ENCODE peak calls at places on chromosomes 11 and 22, in seven cellular contexts. One of them, this sample, is unnamed.

GRCh38 chr11:82754410-82754809 is 20.7 kb upstream of the FAM181B start:
- DNase-seq in A673: no peak
- DNase-seq in mammary epithelial cell: no peak
- DNase-seq in cardiac muscle cell: no peak
- DNase-seq in gastrocnemius medialis: no peak
- DNase-seq in heart right ventricle: no peak
- DNase-seq in brain microvascular endothelial cell: no peak
- DNase-seq in this sample: no peak

GRCh38 chr22:48098243-48098935 is 1335.9 kb downstream of the TBC1D22A start:
- DNase-seq in A673: no peak
- DNase-seq in cardiac muscle cell: no peak
- DNase-seq in heart right ventricle: no peak
- DNase-seq in gastrocnemius medialis: no peak
- DNase-seq in mammary epithelial cell: no peak
- DNase-seq in brain microvascular endothelial cell: no peak
- DNase-seq in this sample: no peak

GRCh38 chr11:113447621-113448310 is 27.4 kb downstream of the DRD2 start:
- DNase-seq in gastrocnemius medialis: no peak
- DNase-seq in mammary epithelial cell: peak
- DNase-seq in cardiac muscle cell: peak
- DNase-seq in A673: peak
- DNase-seq in brain microvascular endothelial cell: peak
- DNase-seq in heart right ventricle: no peak
- DNase-seq in this sample: no peak

GRCh38 chr11:88484873-88485621 is 147.5 kb upstream of the CTSC start:
- DNase-seq in mammary epithelial cell: peak
- DNase-seq in cardiac muscle cell: peak
- DNase-seq in gastrocnemius medialis: no peak
- DNase-seq in brain microvascular endothelial cell: peak
- DNase-seq in heart right ventricle: no peak
- DNase-seq in A673: peak
- DNase-seq in this sample: no peak

GRCh38 chr11:71432761-71433647 is 15.2 kb downstream of the DHCR7 start:
- DNase-seq in heart right ventricle: no peak
- DNase-seq in mammary epithelial cell: no peak
- DNase-seq in A673: no peak
- DNase-seq in cardiac muscle cell: peak
- DNase-seq in brain microvascular endothelial cell: no peak
- DNase-seq in gastrocnemius medialis: no peak
- DNase-seq in this sample: peak

GRCh38 chr11:71102251-71102995 is 150.0 kb downstream of the SHANK2 start:
- DNase-seq in cardiac muscle cell: no peak
- DNase-seq in A673: no peak
- DNase-seq in heart right ventricle: no peak
- DNase-seq in mammary epithelial cell: no peak
- DNase-seq in gastrocnemius medialis: no peak
- DNase-seq in brain microvascular endothelial cell: no peak
- DNase-seq in this sample: no peak

GRCh38 chr11:86990520-86990919 is 35.3 kb upstream of the FZD4 start:
- DNase-seq in A673: peak
- DNase-seq in heart right ventricle: no peak
- DNase-seq in cardiac muscle cell: peak
- DNase-seq in mammary epithelial cell: peak
- DNase-seq in brain microvascular endothelial cell: peak
- DNase-seq in gastrocnemius medialis: no peak
- DNase-seq in this sample: no peak

GRCh38 chr11:61138940-61139339 is 22.3 kb downstream of the VPS37C start:
- DNase-seq in mammary epithelial cell: peak
- DNase-seq in brain microvascular endothelial cell: peak
- DNase-seq in A673: peak
- DNase-seq in heart right ventricle: no peak
- DNase-seq in gastrocnemius medialis: no peak
- DNase-seq in cardiac muscle cell: peak
- DNase-seq in this sample: no peak

GRCh38 chr11:119295178-119295577 is 21.8 kb downstream of the MCAM start:
- DNase-seq in mammary epithelial cell: peak
- DNase-seq in A673: no peak
- DNase-seq in heart right ventricle: no peak
- DNase-seq in brain microvascular endothelial cell: no peak
- DNase-seq in cardiac muscle cell: peak
- DNase-seq in gastrocnemius medialis: no peak
- DNase-seq in this sample: no peak

GRCh38 chr22:41668971-41669911 is 19.4 kb downstream of the SNU13 start:
- DNase-seq in brain microvascular endothelial cell: peak
- DNase-seq in A673: no peak
- DNase-seq in heart right ventricle: no peak
- DNase-seq in mammary epithelial cell: no peak
- DNase-seq in cardiac muscle cell: peak
- DNase-seq in gastrocnemius medialis: no peak
- DNase-seq in this sample: no peak

GRCh38 chr22:17931400-17931825 is 92.9 kb downstream of the MICAL3 start:
- DNase-seq in mammary epithelial cell: no peak
- DNase-seq in brain microvascular endothelial cell: no peak
- DNase-seq in heart right ventricle: peak
- DNase-seq in A673: no peak
- DNase-seq in cardiac muscle cell: no peak
- DNase-seq in gastrocnemius medialis: peak
- DNase-seq in this sample: peak

GRCh38 chr11:62546937-62547625 is 475 bp upstream of the AHNAK start:
- DNase-seq in gastrocnemius medialis: no peak
- DNase-seq in A673: peak
- DNase-seq in cardiac muscle cell: peak
- DNase-seq in brain microvascular endothelial cell: no peak
- DNase-seq in heart right ventricle: peak
- DNase-seq in mammary epithelial cell: peak
- DNase-seq in this sample: no peak

GRCh38 chr11:111977141-111978027 is 40.2 kb downstream of the DIXDC1 start:
- DNase-seq in gastrocnemius medialis: peak
- DNase-seq in heart right ventricle: peak
- DNase-seq in cardiac muscle cell: peak
- DNase-seq in brain microvascular endothelial cell: peak
- DNase-seq in A673: peak
- DNase-seq in mammary epithelial cell: peak
- DNase-seq in this sample: peak

GRCh38 chr22:49662681-49663080 is 165.0 kb downstream of the BRD1 start:
- DNase-seq in mammary epithelial cell: no peak
- DNase-seq in heart right ventricle: no peak
- DNase-seq in A673: no peak
- DNase-seq in brain microvascular endothelial cell: no peak
- DNase-seq in cardiac muscle cell: no peak
- DNase-seq in gastrocnemius medialis: no peak
- DNase-seq in this sample: no peak

GRCh38 chr11:78646564-78647185 is 72.0 kb upstream of the NARS2 start:
- DNase-seq in heart right ventricle: no peak
- DNase-seq in brain microvascular endothelial cell: peak
- DNase-seq in cardiac muscle cell: peak
- DNase-seq in A673: peak
- DNase-seq in gastrocnemius medialis: no peak
- DNase-seq in mammary epithelial cell: peak
- DNase-seq in this sample: peak

GRCh38 chr11:33987545-33987944 is 64.0 kb upstream of the CAPRIN1 start:
- DNase-seq in brain microvascular endothelial cell: no peak
- DNase-seq in gastrocnemius medialis: no peak
- DNase-seq in cardiac muscle cell: no peak
- DNase-seq in mammary epithelial cell: no peak
- DNase-seq in heart right ventricle: no peak
- DNase-seq in A673: no peak
- DNase-seq in this sample: no peak

GRCh38 chr22:40401532-40401931 is 31.1 kb downstream of the SGSM3 start:
- DNase-seq in mammary epithelial cell: no peak
- DNase-seq in heart right ventricle: no peak
- DNase-seq in gastrocnemius medialis: no peak
- DNase-seq in A673: no peak
- DNase-seq in brain microvascular endothelial cell: no peak
- DNase-seq in cardiac muscle cell: no peak
- DNase-seq in this sample: no peak

GRCh38 chr22:30602049-30602448 is 4.9 kb upstream of the TCN2 start:
- DNase-seq in mammary epithelial cell: peak
- DNase-seq in heart right ventricle: no peak
- DNase-seq in A673: peak
- DNase-seq in gastrocnemius medialis: no peak
- DNase-seq in cardiac muscle cell: peak
- DNase-seq in brain microvascular endothelial cell: peak
- DNase-seq in this sample: no peak

GRCh38 chr11:78371221-78371899 is 46.3 kb downstream of the GAB2 start:
- DNase-seq in brain microvascular endothelial cell: no peak
- DNase-seq in A673: no peak
- DNase-seq in gastrocnemius medialis: no peak
- DNase-seq in heart right ventricle: no peak
- DNase-seq in cardiac muscle cell: no peak
- DNase-seq in mammary epithelial cell: no peak
- DNase-seq in this sample: no peak

GRCh38 chr11:34749666-34750659 is 129.1 kb downstream of the EHF start:
- DNase-seq in cardiac muscle cell: peak
- DNase-seq in mammary epithelial cell: peak
- DNase-seq in A673: peak
- DNase-seq in brain microvascular endothelial cell: peak
- DNase-seq in gastrocnemius medialis: peak
- DNase-seq in heart right ventricle: peak
- DNase-seq in this sample: no peak

GRCh38 chr11:114131366-114131963 is 72.0 kb downstream of the ZBTB16 start:
- DNase-seq in cardiac muscle cell: no peak
- DNase-seq in gastrocnemius medialis: no peak
- DNase-seq in heart right ventricle: no peak
- DNase-seq in mammary epithelial cell: no peak
- DNase-seq in A673: no peak
- DNase-seq in brain microvascular endothelial cell: no peak
- DNase-seq in this sample: no peak

GRCh38 chr11:41498726-41499125 is 39.3 kb upstream of the LRRC4C start:
- DNase-seq in mammary epithelial cell: no peak
- DNase-seq in heart right ventricle: no peak
- DNase-seq in A673: peak
- DNase-seq in brain microvascular endothelial cell: no peak
- DNase-seq in cardiac muscle cell: peak
- DNase-seq in gastrocnemius medialis: no peak
- DNase-seq in this sample: no peak

GRCh38 chr22:22712092-22712658 is 67.8 kb downstream of the GGTLC2 start:
- DNase-seq in cardiac muscle cell: no peak
- DNase-seq in mammary epithelial cell: no peak
- DNase-seq in A673: no peak
- DNase-seq in gastrocnemius medialis: no peak
- DNase-seq in heart right ventricle: no peak
- DNase-seq in brain microvascular endothelial cell: no peak
- DNase-seq in this sample: no peak

GRCh38 chr22:16609548-16610261 is 17.1 kb upstream of the CCT8L2 start:
- DNase-seq in cardiac muscle cell: no peak
- DNase-seq in A673: no peak
- DNase-seq in brain microvascular endothelial cell: no peak
- DNase-seq in heart right ventricle: no peak
- DNase-seq in mammary epithelial cell: no peak
- DNase-seq in gastrocnemius medialis: no peak
- DNase-seq in this sample: no peak
- H3K4me3 ChIP-seq in cardiac muscle cell: no peak
- H3K4me3 ChIP-seq in A673: no peak
- H3K4me3 ChIP-seq in brain microvascular endothelial cell: no peak
- H3K4me3 ChIP-seq in heart right ventricle: peak
- H3K4me3 ChIP-seq in mammary epithelial cell: peak
- H3K4me3 ChIP-seq in gastrocnemius medialis: peak
- H3K4me3 ChIP-seq in this sample: peak

DNA sequence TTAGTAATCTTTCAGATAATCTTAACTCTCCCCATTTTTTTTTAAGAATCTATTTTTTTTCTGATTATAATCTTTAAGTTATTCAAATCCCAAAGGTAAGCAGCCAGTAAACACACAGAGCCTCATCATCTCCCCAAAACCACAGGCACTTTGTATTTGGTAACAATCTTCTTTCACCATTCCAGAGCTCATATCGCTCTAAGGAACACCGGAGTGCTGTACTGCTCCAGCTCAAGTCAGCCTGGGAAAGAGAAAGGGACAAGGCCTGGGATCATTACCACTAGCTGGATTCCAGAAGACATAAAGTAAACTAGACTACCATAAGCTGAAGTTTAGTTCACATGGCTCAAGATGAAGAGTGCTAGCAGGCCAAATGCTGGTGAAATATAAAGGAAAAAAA is 73.0 kb upstream of the APOA1 start:
- DNase-seq in mammary epithelial cell: no peak
- DNase-seq in gastrocnemius medialis: no peak
- DNase-seq in cardiac muscle cell: peak
- DNase-seq in A673: no peak
- DNase-seq in heart right ventricle: no peak
- DNase-seq in brain microvascular endothelial cell: no peak
- DNase-seq in this sample: no peak
- TF ChIP-seq CTCF in mammary epithelial cell: no peak
- TF ChIP-seq CTCF in gastrocnemius medialis: no peak
- TF ChIP-seq CTCF in cardiac muscle cell: no peak
- TF ChIP-seq CTCF in A673: no peak
- TF ChIP-seq CTCF in heart right ventricle: no peak
- TF ChIP-seq CTCF in brain microvascular endothelial cell: no peak
- TF ChIP-seq CTCF in this sample: no peak

DNA sequence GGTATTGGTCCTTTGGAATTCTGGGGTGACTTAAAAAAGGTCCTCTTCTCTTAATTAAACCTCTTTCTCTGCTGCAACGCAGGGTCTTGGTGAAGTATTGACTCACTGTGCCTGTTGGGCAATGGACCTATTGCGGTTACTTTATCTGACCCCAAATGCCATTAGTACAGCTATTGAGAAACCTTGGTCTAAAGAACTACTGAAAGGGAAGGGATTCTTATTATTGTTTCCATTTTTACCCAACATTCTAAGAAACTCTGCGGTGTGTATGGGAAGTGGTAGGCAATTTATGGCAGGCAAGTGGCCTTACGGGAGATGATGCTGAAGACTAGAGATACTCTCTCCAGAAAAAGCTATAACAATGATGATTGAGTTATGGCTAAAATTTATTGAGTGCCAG is 12.5 kb downstream of the SLC6A5 start:
- DNase-seq in gastrocnemius medialis: no peak
- DNase-seq in A673: no peak
- DNase-seq in brain microvascular endothelial cell: no peak
- DNase-seq in cardiac muscle cell: peak
- DNase-seq in heart right ventricle: no peak
- DNase-seq in mammary epithelial cell: no peak
- DNase-seq in this sample: no peak
- H3K27ac ChIP-seq in gastrocnemius medialis: no peak
- H3K27ac ChIP-seq in A673: no peak
- H3K27ac ChIP-seq in brain microvascular endothelial cell: no peak
- H3K27ac ChIP-seq in cardiac muscle cell: no peak
- H3K27ac ChIP-seq in heart right ventricle: no peak
- H3K27ac ChIP-seq in mammary epithelial cell: no peak
- H3K27ac ChIP-seq in this sample: no peak

DNA sequence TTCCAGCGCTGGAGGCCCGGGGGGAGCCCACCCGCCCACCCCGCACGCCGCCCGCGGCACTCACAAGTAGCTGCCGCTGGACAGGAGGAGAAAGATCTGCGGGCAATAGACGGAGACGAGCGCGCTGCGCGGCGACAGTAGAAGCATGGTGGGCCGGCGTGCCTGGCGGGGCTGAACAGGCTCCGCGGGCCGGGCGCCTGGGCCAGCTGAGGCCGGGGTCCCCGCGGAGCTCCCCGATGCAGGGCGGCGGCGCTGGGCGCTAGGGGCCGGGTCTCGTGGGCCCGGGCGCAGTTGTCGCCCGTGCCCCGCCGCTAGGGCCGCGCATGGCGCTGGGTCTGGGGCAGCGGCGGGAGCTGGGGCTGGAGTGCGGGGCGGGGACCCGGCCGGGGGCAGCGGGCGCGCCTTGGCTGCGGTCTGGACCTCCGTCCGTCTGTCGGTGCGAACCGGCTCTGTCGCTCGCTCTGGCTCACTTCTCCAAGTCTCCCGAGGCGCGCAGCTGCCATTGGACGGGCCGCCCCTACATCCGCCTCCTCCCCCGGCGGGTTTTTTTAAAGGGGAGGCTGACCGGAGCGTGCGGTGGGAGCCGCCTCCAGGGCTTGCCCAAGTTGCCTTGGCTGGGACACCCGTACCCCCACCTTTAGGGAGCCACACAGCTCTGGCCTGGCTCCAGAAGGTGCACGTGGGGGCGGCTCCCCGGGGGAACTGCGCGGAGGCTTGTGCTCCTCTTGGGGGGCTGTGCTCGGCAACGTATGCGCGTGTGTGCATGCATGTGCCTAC is 4.7 kb downstream of the WNT7B start:
- DNase-seq in heart right ventricle: no peak
- DNase-seq in mammary epithelial cell: no peak
- DNase-seq in brain microvascular endothelial cell: no peak
- DNase-seq in cardiac muscle cell: no peak
- DNase-seq in A673: no peak
- DNase-seq in gastrocnemius medialis: no peak
- DNase-seq in this sample: no peak
- H3K4me3 ChIP-seq in heart right ventricle: peak
- H3K4me3 ChIP-seq in mammary epithelial cell: no peak
- H3K4me3 ChIP-seq in brain microvascular endothelial cell: peak
- H3K4me3 ChIP-seq in cardiac muscle cell: peak
- H3K4me3 ChIP-seq in A673: no peak
- H3K4me3 ChIP-seq in gastrocnemius medialis: no peak
- H3K4me3 ChIP-seq in this sample: no peak

This sample was measured in dorsolateral prefrontal cortex.